ENCODE peak calls at places on chromosome 12, in seven cellular contexts. M is WERI-Rb-1, G is colonic mucosa, U is sigmoid colon, B is IMR-90, Q is cardiac muscle cell, V is upper lobe of left lung. L is an unnamed sample. For H3K36me3, the result is how much of the 10 kb centered on the place peaks cover.

GRCh38 chr12:79424109-79424721 is 266.5 kb downstream of the PAWR start:
- DNase-seq in M (no peak), G (no peak), U (no peak), B (peak), Q (no peak), V (no peak), L (no peak)

GRCh38 chr12:92624236-92624635 is 78.6 kb upstream of the PLEKHG7 start:
- DNase-seq in M (peak), G (no peak), U (no peak), B (peak), Q (no peak), V (no peak), L (no peak)

GRCh38 chr12:14567311-14568195 is at the start of gene PLBD1:
- DNase-seq in M (no peak), G (peak), U (peak), B (no peak), Q (peak), V (peak), L (peak)

GRCh38 chr12:114692558-114693531 is 8.9 kb upstream of the TBX3 start:
- DNase-seq in M (no peak), G (no peak), U (peak), B (no peak), Q (no peak), V (no peak), L (no peak)

GRCh38 chr12:50215033-50215432 is 47.9 kb upstream of the CERS5 start:
- DNase-seq in M (no peak), G (no peak), U (no peak), B (peak), Q (no peak), V (no peak), L (no peak)

GRCh38 chr12:55816876-55817351 is 610 bp downstream of the SARNP start:
- DNase-seq in M (no peak), G (no peak), U (peak), B (peak), Q (peak), V (no peak), L (no peak)

GRCh38 chr12:6193853-6194815 is 6.1 kb upstream of the CD9 start:
- DNase-seq in M (peak), G (no peak), U (no peak), B (peak), Q (peak), V (no peak), L (peak)

GRCh38 chr12:32454075-32454474 is 54.7 kb downstream of the FGD4 start:
- DNase-seq in M (no peak), G (no peak), U (no peak), B (peak), Q (no peak), V (no peak), L (no peak)

GRCh38 chr12:107884769-107885694 is 110.5 kb downstream of the ASCL4 start:
- DNase-seq in M (peak), G (peak), U (peak), B (peak), Q (peak), V (no peak), L (peak)

GRCh38 chr12:5428332-5429221 is 3.3 kb upstream of the NTF3 start:
- DNase-seq in M (peak), G (no peak), U (no peak), B (peak), Q (peak), V (no peak), L (no peak)

GRCh38 chr12:42450248-42450647 is 124.3 kb downstream of the PPHLN1 start:
- DNase-seq in M (no peak), G (no peak), U (no peak), B (peak), Q (no peak), V (no peak), L (no peak)

GRCh38 chr12:6062427-6063378 is 61.8 kb downstream of the VWF start:
- DNase-seq in M (peak), G (peak), U (peak), B (peak), Q (peak), V (peak), L (peak)

GRCh38 chr12:47303207-47303606 is 223.4 kb upstream of the AMIGO2 start:
- DNase-seq in M (no peak), G (no peak), U (no peak), B (peak), Q (no peak), V (no peak), L (no peak)

GRCh38 chr12:5798242-5799015 is 146.6 kb downstream of the ANO2 start:
- DNase-seq in M (no peak), G (no peak), U (no peak), B (no peak), Q (no peak), V (no peak), L (no peak)

GRCh38 chr12:106110626-106111300 is 28.0 kb downstream of the NUAK1 start:
- DNase-seq in M (no peak), G (peak), U (peak), B (no peak), Q (no peak), V (no peak), L (no peak)

GRCh38 chr12:117189725-117190209 is 503 bp downstream of the FBXO21 start:
- DNase-seq in M (peak), G (peak), U (peak), B (peak), Q (peak), V (peak), L (peak)

GRCh38 chr12:6960291-6961277 is 9.4 kb downstream of the PTPN6 start:
- DNase-seq in M (no peak), G (peak), U (peak), B (peak), Q (no peak), V (no peak), L (no peak)

GRCh38 chr12:3596703-3597472 is 105.9 kb downstream of the PRMT8 start:
- DNase-seq in M (no peak), G (no peak), U (peak), B (no peak), Q (no peak), V (no peak), L (no peak)

GRCh38 chr12:1662761-1663439 is 28.0 kb upstream of the ADIPOR2 start:
- DNase-seq in M (peak), G (peak), U (peak), B (no peak), Q (peak), V (peak), L (no peak)

GRCh38 chr12:123064356-123064755 is 83.9 kb downstream of the ARL6IP4 start:
- DNase-seq in M (no peak), G (peak), U (peak), B (no peak), Q (no peak), V (no peak), L (no peak)

GRCh38 chr12:124236651-124237050 is 58.2 kb upstream of the RFLNA start:
- DNase-seq in M (no peak), G (no peak), U (no peak), B (peak), Q (no peak), V (no peak), L (no peak)

DNA sequence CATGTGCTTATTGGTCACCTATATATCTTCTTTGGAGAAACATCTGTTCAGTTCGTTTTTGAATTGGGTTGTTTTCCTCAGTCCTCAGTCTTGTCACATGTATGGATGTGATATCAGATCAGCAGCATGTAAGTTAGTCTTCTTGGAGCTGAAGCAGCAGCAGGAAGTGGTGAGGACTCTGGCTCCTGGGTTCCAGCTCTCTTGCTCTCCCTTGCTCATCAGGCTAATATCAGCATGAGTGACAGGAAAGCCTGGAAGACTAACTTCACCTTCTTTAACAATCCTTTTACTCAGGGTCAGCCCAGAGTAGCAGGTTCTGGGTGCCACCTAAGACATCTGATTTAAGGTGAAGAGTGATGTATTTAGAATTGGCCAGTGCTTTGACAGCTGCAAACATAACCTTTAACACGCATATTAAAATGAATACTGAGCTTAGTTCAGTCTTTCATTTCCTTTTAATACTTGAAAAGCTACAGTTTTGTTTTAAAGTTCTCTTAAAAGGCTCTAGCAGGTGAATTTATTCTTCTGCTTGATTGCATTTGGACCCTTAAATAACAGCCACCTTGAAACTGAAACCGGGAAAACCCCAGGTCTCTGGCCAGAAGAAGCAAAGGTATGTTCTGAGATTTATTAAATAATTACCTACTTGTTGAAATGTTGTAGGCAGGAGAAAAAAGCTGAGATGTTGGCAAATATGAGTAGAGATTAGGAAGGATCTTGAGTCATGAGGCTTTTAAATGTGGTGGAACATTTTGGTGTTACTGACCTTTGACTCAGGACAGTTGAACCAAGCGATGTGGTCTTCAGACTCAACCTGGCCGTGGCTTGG is 54.3 kb downstream of the DRAM1 start:
- DNase-seq in M (no peak), G (no peak), U (no peak), B (no peak), Q (no peak), V (no peak), L (no peak)
- H3K4me3 ChIP-seq in M (no peak), G (no peak), U (no peak), B (no peak), Q (no peak), V (no peak), L (no peak)

GRCh38 chr12:44465139-44465538 is 411.0 kb downstream of the NELL2 start:
- DNase-seq in M (no peak), G (no peak), U (no peak), B (no peak), Q (peak), V (no peak), L (no peak)
- TF ChIP-seq CTCF in M (peak), G (no peak), U (no peak), B (no peak), Q (no peak), V (no peak), L (peak)

GRCh38 chr12:25585662-25586061 is 32.6 kb upstream of the LMNTD1 start:
- DNase-seq in M (no peak), G (no peak), U (no peak), B (no peak), Q (no peak), V (no peak), L (no peak)
- H3K36me3 ChIP-seq in M (under half), G (under half), U (under half), B (under half), Q (under half), V (under half), L (under half)

GRCh38 chr12:119176267-119177055 is 2.3 kb upstream of the HSPB8 start:
- DNase-seq in M (peak), G (peak), U (peak), B (peak), Q (peak), V (peak), L (peak)
- H3K4me3 ChIP-seq in M (no peak), G (no peak), U (peak), B (peak), Q (no peak), V (peak), L (peak)

DNA sequence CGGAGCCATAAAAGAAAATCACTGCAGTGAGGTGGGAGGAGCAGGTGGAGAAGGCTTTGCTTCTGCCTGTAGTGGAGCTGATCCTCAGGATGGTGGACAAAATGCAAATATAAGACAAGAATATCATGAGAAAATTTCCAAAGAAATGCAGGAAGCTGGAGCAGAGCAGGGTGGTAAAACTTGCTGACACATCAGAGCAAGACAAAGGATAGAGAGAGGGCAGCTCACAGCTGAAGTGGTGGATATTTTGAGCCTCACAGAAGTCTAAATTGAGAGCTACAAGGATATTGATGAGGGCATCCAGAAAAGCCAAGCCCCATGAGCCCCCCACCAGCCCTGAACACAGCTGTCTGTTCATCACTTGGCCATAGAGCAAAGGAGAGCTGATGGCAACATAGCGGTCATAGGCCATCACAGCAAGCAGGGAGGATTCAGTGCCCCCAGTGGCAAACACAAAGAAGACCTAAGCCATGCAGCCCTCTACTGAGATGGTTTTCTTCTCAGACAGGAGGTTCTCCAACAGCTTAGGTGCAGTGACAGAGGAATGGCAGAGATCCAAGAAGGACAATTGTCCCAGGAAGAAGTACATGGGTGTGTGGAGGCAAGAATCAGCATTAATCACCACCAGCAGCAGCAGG is 30.0 kb upstream of the ANP32D start:
- DNase-seq in M (peak), G (no peak), U (no peak), B (no peak), Q (no peak), V (no peak), L (no peak)
- TF ChIP-seq CTCF in M (peak), G (no peak), U (no peak), B (no peak), Q (peak), V (no peak), L (peak)

GRCh38 chr12:132861558-132861957 is 25.8 kb downstream of the CHFR start:
- DNase-seq in M (no peak), G (no peak), U (no peak), B (no peak), Q (no peak), V (no peak), L (no peak)
- H3K36me3 ChIP-seq in M (half or more), G (under half), U (under half), B (half or more), Q (under half), V (half or more), L (under half)

DNA sequence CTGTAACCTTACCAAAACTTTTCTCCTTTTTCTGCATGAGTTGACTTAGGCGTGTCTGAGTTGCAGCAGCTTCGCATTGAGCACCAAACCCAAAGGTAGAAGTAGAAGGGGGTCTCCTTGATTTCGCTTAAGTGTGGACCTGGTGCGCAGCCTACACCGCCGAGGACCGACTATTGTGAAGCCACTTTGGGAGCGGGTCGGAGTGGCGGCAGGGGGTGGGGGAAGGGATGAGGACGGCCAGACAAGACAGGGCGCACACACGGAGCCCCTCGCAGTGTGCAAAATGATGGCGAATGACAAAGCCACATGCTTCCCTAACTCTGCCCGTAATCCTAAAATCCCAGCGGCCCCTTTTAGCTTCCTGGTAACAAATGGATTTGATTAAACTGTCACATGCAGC is 1.1 kb downstream of the LMO3 start:
- DNase-seq in M (peak), G (no peak), U (peak), B (no peak), Q (peak), V (peak), L (peak)
- H3K4me3 ChIP-seq in M (peak), G (no peak), U (peak), B (no peak), Q (peak), V (peak), L (peak)

GRCh38 chr12:111767362-111768158 is 827 bp downstream of the ALDH2 start:
- DNase-seq in M (no peak), G (peak), U (no peak), B (peak), Q (peak), V (no peak), L (peak)

GRCh38 chr12:111769599-111769998 is 2.9 kb downstream of the ALDH2 start:
- DNase-seq in M (no peak), G (no peak), U (no peak), B (no peak), Q (no peak), V (no peak), L (no peak)

GRCh38 chr12:111764120-111764821 is 2.5 kb upstream of the ALDH2 start:
- DNase-seq in M (no peak), G (no peak), U (no peak), B (no peak), Q (no peak), V (no peak), L (no peak)

GRCh38 chr12:111768159-111768895 is 1.6 kb downstream of the ALDH2 start:
- DNase-seq in M (no peak), G (no peak), U (no peak), B (no peak), Q (no peak), V (no peak), L (no peak)

GRCh38 chr12:111766608-111767361 is at the start of gene ALDH2:
- DNase-seq in M (no peak), G (peak), U (peak), B (peak), Q (peak), V (peak), L (peak)
- TF ChIP-seq CTCF in M (no peak), G (no peak), U (no peak), B (peak), Q (no peak), V (no peak), L (no peak)

GRCh38 chr12:132942611-132943010 is 13.5 kb downstream of the ZNF605 start:
- DNase-seq in M (no peak), G (no peak), U (no peak), B (no peak), Q (no peak), V (no peak), L (no peak)
- H3K36me3 ChIP-seq in M (half or more), G (under half), U (under half), B (half or more), Q (under half), V (half or more), L (under half)